ENCODE peak calls at places on chromosomes 13 and 19, in four cellular contexts. One of them, this sample, is unnamed.

GRCh38 chr13:51920786-51921185 is 59.0 kb downstream of the CCDC70 start:
- DNase-seq in HEK293T: no peak
- DNase-seq in stimulated activated CD4-positive, alpha-beta T cell treated with anti-CD3 and anti-CD28 coated beads, TNF-alpha, amount 100 ng/mL, for 48 hours: no peak
- DNase-seq in H54: no peak
- DNase-seq in this sample: no peak

GRCh38 chr13:95540848-95541247 is 11.7 kb upstream of the CLDN10 start:
- DNase-seq in HEK293T: no peak
- DNase-seq in H54: no peak
- DNase-seq in stimulated activated CD4-positive, alpha-beta T cell treated with anti-CD3 and anti-CD28 coated beads, TNF-alpha, amount 100 ng/mL, for 48 hours: no peak
- DNase-seq in this sample: no peak

GRCh38 chr19:3161453-3161852 is 17.1 kb upstream of the S1PR4 start:
- DNase-seq in H54: peak
- DNase-seq in stimulated activated CD4-positive, alpha-beta T cell treated with anti-CD3 and anti-CD28 coated beads, TNF-alpha, amount 100 ng/mL, for 48 hours: no peak
- DNase-seq in HEK293T: no peak
- DNase-seq in this sample: no peak

GRCh38 chr19:11639245-11639601 is 41.9 kb downstream of the ZNF627 start:
- DNase-seq in HEK293T: no peak
- DNase-seq in H54: no peak
- DNase-seq in stimulated activated CD4-positive, alpha-beta T cell treated with anti-CD3 and anti-CD28 coated beads, TNF-alpha, amount 100 ng/mL, for 48 hours: no peak
- DNase-seq in this sample: no peak

GRCh38 chr13:107993239-107993948 is 221.9 kb downstream of the LIG4 start:
- DNase-seq in stimulated activated CD4-positive, alpha-beta T cell treated with anti-CD3 and anti-CD28 coated beads, TNF-alpha, amount 100 ng/mL, for 48 hours: no peak
- DNase-seq in HEK293T: no peak
- DNase-seq in H54: no peak
- DNase-seq in this sample: no peak

GRCh38 chr19:45470147-45471081 is 2.6 kb downstream of the FOSB start:
- DNase-seq in stimulated activated CD4-positive, alpha-beta T cell treated with anti-CD3 and anti-CD28 coated beads, TNF-alpha, amount 100 ng/mL, for 48 hours: no peak
- DNase-seq in HEK293T: no peak
- DNase-seq in H54: no peak
- DNase-seq in this sample: peak

GRCh38 chr13:86135856-86136255 is 336.6 kb upstream of the SLITRK6 start:
- DNase-seq in H54: no peak
- DNase-seq in HEK293T: no peak
- DNase-seq in stimulated activated CD4-positive, alpha-beta T cell treated with anti-CD3 and anti-CD28 coated beads, TNF-alpha, amount 100 ng/mL, for 48 hours: no peak
- DNase-seq in this sample: no peak

GRCh38 chr13:51003642-51004041 is 94.1 kb downstream of the RNASEH2B start:
- DNase-seq in HEK293T: no peak
- DNase-seq in stimulated activated CD4-positive, alpha-beta T cell treated with anti-CD3 and anti-CD28 coated beads, TNF-alpha, amount 100 ng/mL, for 48 hours: no peak
- DNase-seq in H54: no peak
- DNase-seq in this sample: no peak

GRCh38 chr13:48531416-48532145 is 1.3 kb downstream of the RCBTB2 start:
- DNase-seq in H54: no peak
- DNase-seq in HEK293T: no peak
- DNase-seq in stimulated activated CD4-positive, alpha-beta T cell treated with anti-CD3 and anti-CD28 coated beads, TNF-alpha, amount 100 ng/mL, for 48 hours: no peak
- DNase-seq in this sample: no peak

GRCh38 chr13:65378943-65379519 is 1851.1 kb downstream of the PCDH9 start:
- DNase-seq in stimulated activated CD4-positive, alpha-beta T cell treated with anti-CD3 and anti-CD28 coated beads, TNF-alpha, amount 100 ng/mL, for 48 hours: no peak
- DNase-seq in HEK293T: peak
- DNase-seq in H54: no peak
- DNase-seq in this sample: peak

GRCh38 chr13:23449386-23450162 is 16.1 kb upstream of the SACS start:
- DNase-seq in stimulated activated CD4-positive, alpha-beta T cell treated with anti-CD3 and anti-CD28 coated beads, TNF-alpha, amount 100 ng/mL, for 48 hours: no peak
- DNase-seq in HEK293T: no peak
- DNase-seq in H54: no peak
- DNase-seq in this sample: no peak

GRCh38 chr19:2645816-2646215 is 56.7 kb downstream of the GNG7 start:
- DNase-seq in HEK293T: no peak
- DNase-seq in stimulated activated CD4-positive, alpha-beta T cell treated with anti-CD3 and anti-CD28 coated beads, TNF-alpha, amount 100 ng/mL, for 48 hours: no peak
- DNase-seq in H54: no peak
- DNase-seq in this sample: no peak

GRCh38 chr13:31001647-31002046 is 69.2 kb downstream of the TEX26 start:
- DNase-seq in HEK293T: no peak
- DNase-seq in stimulated activated CD4-positive, alpha-beta T cell treated with anti-CD3 and anti-CD28 coated beads, TNF-alpha, amount 100 ng/mL, for 48 hours: no peak
- DNase-seq in H54: no peak
- DNase-seq in this sample: no peak

GRCh38 chr19:46040952-46041500 is at the start of gene IGFL4:
- DNase-seq in H54: no peak
- DNase-seq in HEK293T: peak
- DNase-seq in stimulated activated CD4-positive, alpha-beta T cell treated with anti-CD3 and anti-CD28 coated beads, TNF-alpha, amount 100 ng/mL, for 48 hours: no peak
- DNase-seq in this sample: no peak

GRCh38 chr13:90652036-90652435 is 695.5 kb upstream of the MIR17HG start:
- DNase-seq in H54: no peak
- DNase-seq in HEK293T: no peak
- DNase-seq in stimulated activated CD4-positive, alpha-beta T cell treated with anti-CD3 and anti-CD28 coated beads, TNF-alpha, amount 100 ng/mL, for 48 hours: no peak
- DNase-seq in this sample: no peak

GRCh38 chr13:45367358-45367757 is 26.4 kb upstream of the TPT1 start:
- DNase-seq in H54: peak
- DNase-seq in HEK293T: no peak
- DNase-seq in stimulated activated CD4-positive, alpha-beta T cell treated with anti-CD3 and anti-CD28 coated beads, TNF-alpha, amount 100 ng/mL, for 48 hours: peak
- DNase-seq in this sample: no peak

GRCh38 chr13:25151626-25152025 is 20.5 kb downstream of the AMER2 start:
- DNase-seq in H54: no peak
- DNase-seq in HEK293T: no peak
- DNase-seq in stimulated activated CD4-positive, alpha-beta T cell treated with anti-CD3 and anti-CD28 coated beads, TNF-alpha, amount 100 ng/mL, for 48 hours: no peak
- DNase-seq in this sample: no peak

GRCh38 chr19:39448271-39448670 is 2.9 kb downstream of the SUPT5H start:
- DNase-seq in HEK293T: no peak
- DNase-seq in stimulated activated CD4-positive, alpha-beta T cell treated with anti-CD3 and anti-CD28 coated beads, TNF-alpha, amount 100 ng/mL, for 48 hours: no peak
- DNase-seq in H54: peak
- DNase-seq in this sample: no peak

GRCh38 chr19:10565028-10565566 is 713 bp downstream of the KRI1 start:
- DNase-seq in H54: no peak
- DNase-seq in stimulated activated CD4-positive, alpha-beta T cell treated with anti-CD3 and anti-CD28 coated beads, TNF-alpha, amount 100 ng/mL, for 48 hours: no peak
- DNase-seq in HEK293T: peak
- DNase-seq in this sample: peak

This sample was measured in T47D.